ENCODE peak calls at places on chromosomes 4 and X, in ten cellular contexts. Y, A, S, L, G, V, W, F, X and E are unnamed samples.
A peak's percentile ranks its signal among the peaks of the same experiment; 100 is the strongest.

GRCh38 chr4:54959656-54960055 is 165.7 kb downstream of the KDR start:
- DNase-seq in Y (no peak), A (no peak), S (peak; percentile 85), L (no peak), G (no peak), V (no peak), W (peak; percentile 56), F (no peak), X (no peak), E (peak; percentile 57)

GRCh38 chr4:161486454-161486853 is 677.3 kb downstream of the FSTL5 start:
- DNase-seq in Y (no peak), A (no peak), S (no peak), L (no peak), G (no peak), V (no peak), W (no peak), F (no peak), X (no peak), E (no peak)

GRCh38 chr4:101191302-101192098 is 155.8 kb downstream of the PPP3CA start:
- DNase-seq in Y (peak; percentile 47), A (peak; percentile 61), S (peak; percentile 77), L (peak; percentile 88), G (peak; percentile 80), V (peak; percentile 89), W (peak; percentile 94), F (peak; percentile 91), X (peak; percentile 90), E (peak; percentile 91)

GRCh38 chr4:40200881-40201797 is 4.3 kb downstream of the RHOH start:
- DNase-seq in Y (no peak), A (no peak), S (no peak), L (no peak), G (no peak), V (no peak), W (peak; percentile 52), F (no peak), X (no peak), E (no peak)

GRCh38 chrX:104795804-104796203 is 229.8 kb downstream of the IL1RAPL2 start:
- DNase-seq in Y (no peak), A (no peak), S (no peak), L (no peak), G (no peak), V (no peak), W (no peak), F (no peak), X (no peak), E (no peak)

GRCh38 chr4:2082118-2082517 is 23.0 kb downstream of the NAT8L start:
- DNase-seq in Y (no peak), A (no peak), S (no peak), L (no peak), G (peak; percentile 39), V (no peak), W (no peak), F (peak; percentile 13), X (peak; percentile 23), E (no peak)

GRCh38 chrX:110003167-110004156 is 548 bp downstream of the TMEM164 start:
- DNase-seq in Y (peak; percentile 51), A (no peak), S (no peak), L (no peak), G (peak; percentile 85), V (peak; percentile 5), W (peak; percentile 24), F (peak; percentile 65), X (peak; percentile 45), E (no peak)

GRCh38 chrX:19709812-19710518 is 177.4 kb downstream of the SH3KBP1 start:
- DNase-seq in Y (no peak), A (no peak), S (peak; percentile 96), L (no peak), G (no peak), V (no peak), W (peak; percentile 97), F (no peak), X (no peak), E (peak; percentile 85)

GRCh38 chr4:38072578-38072977 is 112.4 kb downstream of the PTTG2 start:
- DNase-seq in Y (no peak), A (no peak), S (no peak), L (no peak), G (no peak), V (no peak), W (no peak), F (no peak), X (no peak), E (no peak)

GRCh38 chr4:38071801-38072567 is 111.8 kb downstream of the PTTG2 start:
- DNase-seq in Y (peak; percentile 63), A (no peak), S (no peak), L (no peak), G (no peak), V (no peak), W (peak; percentile 64), F (no peak), X (peak; percentile 59), E (no peak)

GRCh38 chr4:38068107-38068506 is 107.9 kb downstream of the PTTG2 start:
- DNase-seq in Y (no peak), A (no peak), S (no peak), L (no peak), G (no peak), V (no peak), W (no peak), F (no peak), X (no peak), E (no peak)

GRCh38 chr4:38067499-38067898 is 107.3 kb downstream of the PTTG2 start:
- DNase-seq in Y (no peak), A (no peak), S (no peak), L (no peak), G (no peak), V (no peak), W (no peak), F (no peak), X (no peak), E (no peak)

GRCh38 chr4:38069271-38069760 is 109.1 kb downstream of the PTTG2 start:
- DNase-seq in Y (no peak), A (peak; percentile 58), S (no peak), L (no peak), G (no peak), V (no peak), W (peak; percentile 84), F (no peak), X (no peak), E (peak; percentile 31)
- TF ChIP-seq CTCF in Y (peak; percentile 31), A (peak; percentile 31), S (peak; percentile 70), L (no peak), G (peak; percentile 10), V (peak; percentile 45), W (peak; percentile 61), F (no peak), X (peak; percentile 23), E (peak; percentile 40)

GRCh38 chrX:135170468-135170867 is 730 bp downstream of the CT55 start:
- DNase-seq in Y (no peak), A (no peak), S (no peak), L (no peak), G (no peak), V (no peak), W (no peak), F (no peak), X (no peak), E (no peak)
- H3K4me3 ChIP-seq in Y (no peak overlapping the region), A (no peak overlapping the region), S (no peak overlapping the region), L (no peak overlapping the region), G (no peak overlapping the region), V (no peak overlapping the region), W (no peak overlapping the region), F (no peak overlapping the region), X (no peak overlapping the region), E (no peak overlapping the region)

GRCh38 chr4:123093247-123093646 is 170.8 kb upstream of the NUDT6 start:
- DNase-seq in Y (no peak), A (no peak), S (no peak), L (no peak), G (no peak), V (no peak), W (no peak), F (no peak), X (no peak), E (no peak)

GRCh38 chr4:123090886-123091285 is 168.5 kb upstream of the NUDT6 start:
- DNase-seq in Y (no peak), A (no peak), S (no peak), L (no peak), G (no peak), V (no peak), W (no peak), F (no peak), X (no peak), E (no peak)

GRCh38 chr4:123092603-123093002 is 170.2 kb upstream of the NUDT6 start:
- DNase-seq in Y (no peak), A (no peak), S (no peak), L (no peak), G (no peak), V (no peak), W (no peak), F (no peak), X (no peak), E (no peak)

DNA sequence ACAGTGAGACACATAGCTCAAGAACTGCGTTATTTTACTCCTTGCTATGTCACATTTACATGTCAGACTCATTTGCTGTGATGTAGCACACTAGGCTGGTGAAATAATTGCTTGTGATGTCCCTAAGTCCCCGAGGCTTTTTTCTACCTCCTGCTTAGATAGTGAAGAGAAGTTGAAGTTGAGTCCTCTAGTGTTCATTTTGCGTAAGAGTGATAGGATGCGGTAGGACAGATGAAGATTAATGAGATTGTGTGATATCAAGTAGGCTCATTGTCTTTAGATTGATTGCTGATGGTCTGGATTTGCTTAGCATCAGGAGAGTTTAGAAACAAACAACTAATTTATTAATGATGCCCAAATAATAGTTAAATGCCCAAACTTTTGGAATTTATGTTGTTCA is 173.6 kb upstream of the NUDT6 start:
- DNase-seq in Y (no peak), A (no peak), S (peak; percentile 14), L (no peak), G (no peak), V (no peak), W (no peak), F (no peak), X (no peak), E (no peak)
- TF ChIP-seq CTCF in Y (no peak), A (no peak), S (peak; percentile 54), L (no peak), G (no peak), V (no peak), W (no peak), F (no peak), X (no peak), E (no peak)

GRCh38 chrX:153687121-153688039 is at the start of gene SLC6A8:
- DNase-seq in Y (peak; percentile 65), A (peak; percentile 67), S (peak; percentile 19), L (peak; percentile 68), G (no peak), V (peak; percentile 73), W (peak; percentile 37), F (peak; percentile 91), X (peak; percentile 64), E (peak; percentile 41)

GRCh38 chrX:153688071-153688470 is 345 bp downstream of the SLC6A8 start:
- DNase-seq in Y (no peak), A (no peak), S (no peak), L (no peak), G (no peak), V (no peak), W (no peak), F (no peak), X (no peak), E (no peak)

GRCh38 chrX:153685751-153686676 is 1.7 kb upstream of the SLC6A8 start:
- DNase-seq in Y (no peak), A (peak; percentile 25), S (no peak), L (no peak), G (peak; percentile 67), V (no peak), W (no peak), F (peak; percentile 65), X (no peak), E (no peak)

GRCh38 chrX:153684447-153685178 is 3.1 kb upstream of the SLC6A8 start:
- DNase-seq in Y (no peak), A (peak; percentile 18), S (no peak), L (no peak), G (peak; percentile 40), V (no peak), W (no peak), F (peak; percentile 53), X (no peak), E (no peak)

DNA sequence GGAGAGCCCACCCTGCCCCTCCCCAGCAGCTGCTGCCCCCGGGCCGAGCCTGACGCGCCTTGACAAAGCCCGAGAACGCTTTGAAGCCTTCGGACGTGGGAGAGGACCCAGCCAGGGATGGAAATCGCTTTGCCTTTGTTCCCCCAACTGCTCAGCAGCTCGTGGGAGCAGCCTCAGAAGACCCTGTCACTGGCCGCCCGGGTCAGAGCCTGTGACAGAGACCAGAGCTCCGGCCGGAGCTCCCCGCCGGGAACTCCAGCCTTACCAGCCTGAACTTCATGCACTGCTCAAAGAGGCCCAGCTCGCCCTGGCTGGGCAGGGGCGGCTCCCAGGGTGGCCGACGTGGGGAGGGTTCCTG is 2.6 kb upstream of the SLC6A8 start:
- DNase-seq in Y (no peak), A (peak; percentile 26), S (no peak), L (no peak), G (peak; percentile 58), V (no peak), W (no peak), F (peak; percentile 64), X (no peak), E (no peak)
- H3K4me3 ChIP-seq in Y (no peak overlapping the region), A (no peak overlapping the region), S (no peak overlapping the region), L (no peak overlapping the region), G (no peak overlapping the region), V (no peak overlapping the region), W (no peak overlapping the region), F (no peak overlapping the region), X (no peak overlapping the region), E (no peak overlapping the region)